ENCODE peak calls at places on chromosomes 1 and 21, in five cellular contexts. B is AG10803, G is BJ, D is prostate gland, U is stomach. R is an unnamed sample.

GRCh38 chr21:30831194-30831765 is 1.7 kb upstream of the KRTAP7-1 start:
- DNase-seq in B (no peak), G (no peak), D (no peak), U (no peak), R (no peak)

GRCh38 chr1:8343044-8343443 is 25.1 kb downstream of the SLC45A1 start:
- DNase-seq in B (no peak), G (no peak), D (no peak), U (no peak), R (no peak)

GRCh38 chr1:182930985-182931384 is 22.0 kb downstream of the SHCBP1L start:
- DNase-seq in B (no peak), G (no peak), D (no peak), U (no peak), R (no peak)

GRCh38 chr1:207805841-207806421 is 54.1 kb downstream of the CD46 start:
- DNase-seq in B (peak), G (peak), D (peak), U (peak), R (peak)

GRCh38 chr1:232990176-232990723 is 39.8 kb downstream of the NTPCR start:
- DNase-seq in B (no peak), G (no peak), D (no peak), U (no peak), R (no peak)

GRCh38 chr1:204398197-204399125 is 13.2 kb downstream of the PPP1R15B start:
- DNase-seq in B (peak), G (no peak), D (peak), U (peak), R (no peak)

GRCh38 chr1:167819849-167820683 is 93.9 kb downstream of the ADCY10 start:
- DNase-seq in B (peak), G (peak), D (peak), U (peak), R (no peak)

GRCh38 chr1:46682064-46682463 is 10.4 kb downstream of the TEX38 start:
- DNase-seq in B (no peak), G (no peak), D (no peak), U (no peak), R (no peak)

GRCh38 chr1:168053681-168054080 is 83.0 kb downstream of the GPR161 start:
- DNase-seq in B (no peak), G (no peak), D (no peak), U (no peak), R (no peak)

GRCh38 chr1:53316742-53317650 is 10.9 kb downstream of the LRP8 start:
- DNase-seq in B (no peak), G (no peak), D (no peak), U (no peak), R (no peak)

GRCh38 chr1:184672013-184672726 is 82.5 kb downstream of the EDEM3 start:
- DNase-seq in B (no peak), G (no peak), D (no peak), U (no peak), R (no peak)

GRCh38 chr1:197423006-197423405 is 155.0 kb downstream of the CRB1 start:
- DNase-seq in B (peak), G (peak), D (no peak), U (no peak), R (no peak)

GRCh38 chr21:41621523-41621922 is 113.6 kb upstream of the TMPRSS2 start:
- DNase-seq in B (peak), G (no peak), D (no peak), U (no peak), R (no peak)

GRCh38 chr1:29498126-29499100 is 262.1 kb downstream of the PTPRU start:
- DNase-seq in B (no peak), G (no peak), D (no peak), U (peak), R (no peak)

GRCh38 chr1:206752481-206752880 is 18.1 kb upstream of the IL19 start:
- DNase-seq in B (no peak), G (no peak), D (no peak), U (no peak), R (no peak)

GRCh38 chr1:45730075-45730779 is 20.2 kb downstream of the IPP start:
- DNase-seq in B (no peak), G (no peak), D (peak), U (no peak), R (no peak)

GRCh38 chr1:30321216-30321910 is 402.0 kb downstream of the MATN1 start:
- DNase-seq in B (no peak), G (no peak), D (no peak), U (peak), R (no peak)

GRCh38 chr1:94014635-94015488 is 105.6 kb upstream of the GCLM start:
- DNase-seq in B (peak), G (no peak), D (no peak), U (no peak), R (no peak)

GRCh38 chr1:234108921-234109320 is 204.4 kb downstream of the SLC35F3 start:
- DNase-seq in B (peak), G (no peak), D (no peak), U (no peak), R (no peak)

GRCh38 chr1:173220157-173220556 is 13.0 kb upstream of the TNFSF4 start:
- DNase-seq in B (no peak), G (no peak), D (no peak), U (no peak), R (no peak)

GRCh38 chr1:94799201-94799600 is 21.0 kb upstream of the SLC44A3 start:
- DNase-seq in B (no peak), G (no peak), D (no peak), U (no peak), R (no peak)

GRCh38 chr1:51669191-51669590 is 52.3 kb downstream of the OSBPL9 start:
- DNase-seq in B (no peak), G (no peak), D (no peak), U (no peak), R (no peak)

DNA sequence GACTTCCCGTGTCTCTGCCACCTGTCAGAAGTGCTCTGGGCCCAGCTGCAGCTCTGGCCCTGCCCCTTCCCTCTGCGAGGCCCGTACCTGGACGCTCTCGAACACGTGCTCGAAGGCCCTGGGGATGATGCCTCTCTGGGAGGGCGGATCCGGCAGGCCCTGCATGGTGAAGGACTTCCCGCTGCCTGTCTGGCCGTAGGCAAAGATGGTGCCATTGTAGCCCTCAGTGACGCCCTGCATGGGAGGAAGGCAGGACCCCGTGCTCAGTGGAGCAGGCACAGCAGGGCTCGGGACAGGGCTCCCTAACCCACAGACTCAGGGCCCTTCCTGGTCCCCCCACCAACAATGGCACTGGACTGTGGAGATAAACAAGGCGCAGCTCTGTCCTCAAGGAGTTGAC is 2.4 kb downstream of the KIF17 start:
- DNase-seq in B (no peak), G (no peak), D (no peak), U (no peak), R (no peak)
- TF ChIP-seq CTCF in B (no peak), G (no peak), D (no peak), U (no peak), R (no peak)

GRCh38 chr21:33069645-33069993 is 322 bp upstream of the OLIG1 start:
- DNase-seq in B (no peak), G (no peak), D (no peak), U (no peak), R (no peak)
- H3K4me3 ChIP-seq in B (no peak), G (no peak), D (peak), U (peak), R (no peak)

GRCh38 chr1:99646885-99647284 is 972 bp downstream of the PALMD start:
- DNase-seq in B (no peak), G (no peak), D (no peak), U (no peak), R (no peak)

GRCh38 chr1:99647460-99647859 is 1.5 kb downstream of the PALMD start:
- DNase-seq in B (no peak), G (no peak), D (peak), U (no peak), R (no peak)

GRCh38 chr1:99645699-99646531 is at the start of gene PALMD:
- DNase-seq in B (peak), G (no peak), D (peak), U (peak), R (no peak)

GRCh38 chr1:99650021-99650420 is 4.1 kb downstream of the PALMD start:
- DNase-seq in B (no peak), G (no peak), D (peak), U (no peak), R (no peak)

GRCh38 chr1:99648107-99648506 is 2.2 kb downstream of the PALMD start:
- DNase-seq in B (no peak), G (no peak), D (peak), U (no peak), R (no peak)
- TF ChIP-seq CTCF in B (no peak), G (no peak), D (peak), U (no peak), R (peak)

DNA sequence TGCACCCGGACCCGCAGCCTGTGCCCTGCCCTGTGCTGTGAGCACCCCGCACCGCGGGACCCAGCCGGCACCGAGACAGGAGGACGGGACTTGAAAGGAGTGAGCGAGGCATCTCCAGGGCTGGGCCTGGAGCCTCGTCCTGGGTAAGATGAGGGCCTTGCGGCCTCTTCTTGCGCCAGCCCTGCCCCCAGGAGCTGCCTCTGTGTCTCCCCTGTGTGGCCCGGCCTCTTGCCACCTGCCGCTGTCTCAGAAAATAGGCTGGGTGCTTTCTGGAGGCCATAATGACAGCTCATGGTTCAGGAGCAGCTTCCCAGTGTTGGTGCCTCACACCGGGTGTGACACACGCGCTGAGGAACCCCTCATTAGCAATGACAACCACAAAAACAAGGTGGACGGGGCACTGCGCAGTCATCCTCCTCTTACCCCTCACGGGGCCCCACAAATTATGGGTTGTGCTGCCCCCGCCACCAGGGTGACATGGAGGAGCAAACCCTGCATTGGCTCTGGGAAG is 161.5 kb upstream of the C1orf174 start:
- DNase-seq in B (no peak), G (no peak), D (no peak), U (peak), R (no peak)
- H3K4me3 ChIP-seq in B (no peak), G (no peak), D (no peak), U (no peak), R (no peak)